ENCODE peak calls at places on chromosomes 7 and 10, in five cellular contexts. One of them, this sample, is unnamed.

GRCh38 chr7:19772858-19773337 is 519 bp downstream of the TMEM196 start:
- DNase-seq in glutamatergic neuron: peak
- DNase-seq in HFFc6: no peak
- DNase-seq in astrocyte of the cerebellum: peak
- DNase-seq in pancreas: peak
- DNase-seq in this sample: no peak

GRCh38 chr7:27110977-27111752 is 8.7 kb upstream of the HOXA2 start:
- DNase-seq in astrocyte of the cerebellum: peak
- DNase-seq in pancreas: no peak
- DNase-seq in HFFc6: no peak
- DNase-seq in glutamatergic neuron: no peak
- DNase-seq in this sample: no peak

GRCh38 chr10:113385021-113385975 is 167.6 kb upstream of the HABP2 start:
- DNase-seq in glutamatergic neuron: peak
- DNase-seq in HFFc6: peak
- DNase-seq in pancreas: peak
- DNase-seq in astrocyte of the cerebellum: peak
- DNase-seq in this sample: peak

GRCh38 chr7:104971290-104972071 is 42.5 kb upstream of the KMT2E start:
- DNase-seq in glutamatergic neuron: no peak
- DNase-seq in pancreas: no peak
- DNase-seq in astrocyte of the cerebellum: no peak
- DNase-seq in HFFc6: peak
- DNase-seq in this sample: no peak

GRCh38 chr10:30559118-30559684 is 70.4 kb downstream of the LYZL2 start:
- DNase-seq in pancreas: no peak
- DNase-seq in glutamatergic neuron: no peak
- DNase-seq in astrocyte of the cerebellum: no peak
- DNase-seq in HFFc6: no peak
- DNase-seq in this sample: no peak

GRCh38 chr7:103065666-103066065 is 8.9 kb downstream of the FBXL13 start:
- DNase-seq in HFFc6: no peak
- DNase-seq in astrocyte of the cerebellum: no peak
- DNase-seq in pancreas: no peak
- DNase-seq in glutamatergic neuron: peak
- DNase-seq in this sample: no peak

GRCh38 chr7:19932549-19933249 is 159.3 kb upstream of the TMEM196 start:
- DNase-seq in glutamatergic neuron: no peak
- DNase-seq in HFFc6: no peak
- DNase-seq in astrocyte of the cerebellum: no peak
- DNase-seq in pancreas: peak
- DNase-seq in this sample: no peak

GRCh38 chr7:118372530-118372929 is 148.0 kb downstream of the ANKRD7 start:
- DNase-seq in glutamatergic neuron: no peak
- DNase-seq in pancreas: no peak
- DNase-seq in astrocyte of the cerebellum: peak
- DNase-seq in HFFc6: no peak
- DNase-seq in this sample: no peak

GRCh38 chr7:30510124-30511074 is 5.8 kb upstream of the GGCT start:
- DNase-seq in glutamatergic neuron: peak
- DNase-seq in astrocyte of the cerebellum: peak
- DNase-seq in pancreas: no peak
- DNase-seq in HFFc6: peak
- DNase-seq in this sample: no peak

GRCh38 chr7:35802649-35803048 is 1.8 kb downstream of the SEPTIN7 start:
- DNase-seq in astrocyte of the cerebellum: no peak
- DNase-seq in HFFc6: no peak
- DNase-seq in pancreas: no peak
- DNase-seq in glutamatergic neuron: no peak
- DNase-seq in this sample: no peak

GRCh38 chr7:64618785-64619456 is 47.0 kb upstream of the ZNF107 start:
- DNase-seq in pancreas: no peak
- DNase-seq in glutamatergic neuron: no peak
- DNase-seq in astrocyte of the cerebellum: peak
- DNase-seq in HFFc6: peak
- DNase-seq in this sample: peak

GRCh38 chr10:114635101-114635500 is 23.0 kb downstream of the ABLIM1 start:
- DNase-seq in glutamatergic neuron: no peak
- DNase-seq in astrocyte of the cerebellum: no peak
- DNase-seq in HFFc6: no peak
- DNase-seq in pancreas: no peak
- DNase-seq in this sample: no peak

GRCh38 chr10:50271564-50272250 is 20.4 kb upstream of the ASAH2 start:
- DNase-seq in astrocyte of the cerebellum: no peak
- DNase-seq in pancreas: no peak
- DNase-seq in HFFc6: no peak
- DNase-seq in glutamatergic neuron: no peak
- DNase-seq in this sample: no peak

GRCh38 chr10:72563327-72563932 is 62.4 kb downstream of the MICU1 start:
- DNase-seq in astrocyte of the cerebellum: no peak
- DNase-seq in HFFc6: no peak
- DNase-seq in pancreas: no peak
- DNase-seq in glutamatergic neuron: no peak
- DNase-seq in this sample: no peak

GRCh38 chr10:25501912-25502311 is 327.1 kb downstream of the GPR158 start:
- DNase-seq in pancreas: no peak
- DNase-seq in astrocyte of the cerebellum: no peak
- DNase-seq in HFFc6: no peak
- DNase-seq in glutamatergic neuron: no peak
- DNase-seq in this sample: no peak

GRCh38 chr7:91248996-91249395 is 15.2 kb upstream of the FZD1 start:
- DNase-seq in pancreas: no peak
- DNase-seq in astrocyte of the cerebellum: no peak
- DNase-seq in HFFc6: no peak
- DNase-seq in glutamatergic neuron: no peak
- DNase-seq in this sample: no peak

GRCh38 chr10:12945709-12946359 is 55.7 kb downstream of the CCDC3 start:
- DNase-seq in HFFc6: no peak
- DNase-seq in glutamatergic neuron: no peak
- DNase-seq in pancreas: no peak
- DNase-seq in astrocyte of the cerebellum: no peak
- DNase-seq in this sample: no peak

GRCh38 chr7:18829518-18830252 is 287.8 kb downstream of the TWIST1 start:
- DNase-seq in pancreas: no peak
- DNase-seq in glutamatergic neuron: no peak
- DNase-seq in HFFc6: peak
- DNase-seq in astrocyte of the cerebellum: peak
- DNase-seq in this sample: no peak

GRCh38 chr7:54879776-54880175 is 120.8 kb upstream of the SEC61G start:
- DNase-seq in astrocyte of the cerebellum: no peak
- DNase-seq in pancreas: no peak
- DNase-seq in HFFc6: no peak
- DNase-seq in glutamatergic neuron: no peak
- DNase-seq in this sample: no peak

GRCh38 chr7:50664461-50664922 is 99.3 kb upstream of the DDC start:
- DNase-seq in astrocyte of the cerebellum: peak
- DNase-seq in glutamatergic neuron: no peak
- DNase-seq in pancreas: no peak
- DNase-seq in HFFc6: peak
- DNase-seq in this sample: no peak

GRCh38 chr7:117157121-117157870 is 165.6 kb downstream of the WNT2 start:
- DNase-seq in HFFc6: peak
- DNase-seq in astrocyte of the cerebellum: peak
- DNase-seq in pancreas: peak
- DNase-seq in glutamatergic neuron: no peak
- DNase-seq in this sample: peak

GRCh38 chr7:17934612-17935247 is 5.6 kb downstream of the SNX13 start:
- DNase-seq in pancreas: no peak
- DNase-seq in astrocyte of the cerebellum: no peak
- DNase-seq in glutamatergic neuron: no peak
- DNase-seq in HFFc6: no peak
- DNase-seq in this sample: no peak

GRCh38 chr10:61897671-61898434 is 3.6 kb upstream of the ARID5B start:
- DNase-seq in pancreas: peak
- DNase-seq in astrocyte of the cerebellum: no peak
- DNase-seq in glutamatergic neuron: no peak
- DNase-seq in HFFc6: peak
- DNase-seq in this sample: peak

GRCh38 chr7:128783143-128783799 is 7.7 kb upstream of the OPN1SW start:
- DNase-seq in pancreas: no peak
- DNase-seq in astrocyte of the cerebellum: peak
- DNase-seq in HFFc6: peak
- DNase-seq in glutamatergic neuron: no peak
- DNase-seq in this sample: peak
- TF ChIP-seq CTCF in pancreas: no peak
- TF ChIP-seq CTCF in astrocyte of the cerebellum: no peak
- TF ChIP-seq CTCF in HFFc6: no peak
- TF ChIP-seq CTCF in glutamatergic neuron: no peak
- TF ChIP-seq CTCF in this sample: no peak

DNA sequence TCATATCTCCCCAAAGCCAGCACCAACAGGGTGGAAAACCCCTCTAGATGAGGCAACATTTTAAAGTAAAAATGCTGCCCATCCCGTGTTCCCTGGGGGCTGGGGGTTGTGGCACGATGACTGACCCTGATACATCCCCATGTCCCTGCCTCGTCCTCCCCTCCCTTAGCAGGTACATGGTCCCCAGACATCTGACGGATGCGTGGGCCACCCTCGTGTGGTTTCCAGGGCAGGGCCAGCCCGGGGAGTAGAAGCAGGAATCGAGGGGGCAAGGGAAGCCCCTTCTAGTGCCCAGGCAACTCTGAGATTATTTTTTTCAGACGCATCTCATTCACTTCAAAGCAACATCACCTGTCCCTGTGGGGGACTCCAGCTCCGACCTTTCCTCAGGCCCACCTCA is 3.5 kb downstream of the TMEM130 start:
- DNase-seq in HFFc6: no peak
- DNase-seq in astrocyte of the cerebellum: no peak
- DNase-seq in pancreas: no peak
- DNase-seq in glutamatergic neuron: no peak
- DNase-seq in this sample: no peak
- TF ChIP-seq CTCF in HFFc6: no peak
- TF ChIP-seq CTCF in astrocyte of the cerebellum: no peak
- TF ChIP-seq CTCF in pancreas: no peak
- TF ChIP-seq CTCF in glutamatergic neuron: no peak
- TF ChIP-seq CTCF in this sample: no peak

GRCh38 chr10:123170961-123171360 is 16.8 kb downstream of the BUB3 start:
- DNase-seq in glutamatergic neuron: no peak
- DNase-seq in HFFc6: no peak
- DNase-seq in astrocyte of the cerebellum: no peak
- DNase-seq in pancreas: no peak
- DNase-seq in this sample: no peak

GRCh38 chr10:123160311-123160980 is 6.2 kb downstream of the BUB3 start:
- DNase-seq in pancreas: no peak
- DNase-seq in HFFc6: no peak
- DNase-seq in glutamatergic neuron: no peak
- DNase-seq in astrocyte of the cerebellum: no peak
- DNase-seq in this sample: no peak

GRCh38 chr10:123166618-123167017 is 12.4 kb downstream of the BUB3 start:
- DNase-seq in glutamatergic neuron: no peak
- DNase-seq in HFFc6: no peak
- DNase-seq in pancreas: no peak
- DNase-seq in astrocyte of the cerebellum: no peak
- DNase-seq in this sample: no peak

DNA sequence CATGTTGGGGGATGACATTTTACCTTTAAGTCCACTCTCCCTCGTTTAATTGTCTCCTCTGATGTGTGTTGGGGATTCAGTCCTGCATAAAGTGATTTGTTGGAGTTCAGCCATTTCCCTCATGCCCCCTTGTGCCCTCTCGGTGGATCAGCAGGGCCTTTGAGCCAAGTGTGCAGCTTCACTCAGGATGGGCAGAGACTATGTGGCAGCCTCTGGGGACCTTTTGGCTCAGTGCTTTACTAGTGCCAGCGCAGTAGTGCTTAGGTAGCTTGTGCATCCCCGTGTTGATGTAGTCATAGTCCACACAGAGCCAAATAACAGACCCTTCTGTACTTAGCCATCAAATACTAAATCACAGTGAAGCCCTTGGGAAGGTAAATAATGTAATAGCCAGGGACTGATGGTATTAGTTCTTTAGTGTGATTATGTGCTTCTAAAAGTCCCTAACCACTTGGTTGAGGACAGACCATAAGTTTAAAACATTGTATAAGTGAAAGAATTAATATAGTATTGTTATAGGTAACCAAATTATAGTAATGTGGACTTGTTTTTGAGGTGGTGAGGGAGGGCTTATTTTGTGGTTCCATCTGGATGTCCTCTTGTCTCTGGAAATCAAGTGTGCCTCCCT is 11.4 kb downstream of the BUB3 start:
- DNase-seq in astrocyte of the cerebellum: no peak
- DNase-seq in pancreas: no peak
- DNase-seq in HFFc6: no peak
- DNase-seq in glutamatergic neuron: no peak
- DNase-seq in this sample: no peak
- TF ChIP-seq CTCF in astrocyte of the cerebellum: peak
- TF ChIP-seq CTCF in pancreas: no peak
- TF ChIP-seq CTCF in HFFc6: peak
- TF ChIP-seq CTCF in glutamatergic neuron: no peak
- TF ChIP-seq CTCF in this sample: no peak

DNA sequence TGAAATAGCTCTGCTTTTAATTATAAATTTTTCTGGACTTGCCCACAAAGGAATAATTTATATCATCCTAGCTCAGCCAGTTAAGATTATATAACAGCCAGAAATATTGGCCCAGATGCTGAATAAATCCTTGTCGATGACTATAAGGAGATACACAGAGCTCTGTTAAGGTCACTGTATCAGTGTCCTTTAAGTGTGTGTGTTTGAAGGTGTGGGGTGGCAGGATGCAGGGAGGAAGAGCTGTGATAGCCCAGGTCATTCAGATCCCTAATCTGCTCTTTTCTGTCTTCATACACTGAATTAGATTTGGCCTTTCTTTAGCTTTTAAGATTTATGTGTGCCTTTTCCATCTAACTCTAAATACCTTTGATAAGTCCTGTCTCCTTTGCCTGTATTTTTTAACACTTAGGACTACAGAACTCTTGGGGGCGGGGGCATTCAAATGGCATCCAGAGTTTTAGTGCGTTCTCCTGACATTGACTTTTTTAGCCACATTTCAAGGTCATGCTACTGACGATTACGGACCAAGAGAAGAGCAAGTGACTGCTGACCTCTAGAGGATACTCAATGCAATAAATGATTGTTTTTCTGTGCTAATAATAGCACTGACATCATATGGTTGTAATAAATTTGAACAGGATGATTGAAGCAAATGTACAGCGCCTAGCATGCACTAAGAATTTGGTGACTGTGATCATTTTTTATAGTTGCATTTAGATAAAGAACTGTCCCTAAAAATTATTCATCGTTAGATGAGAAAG is 172.3 kb downstream of the CACNB2 start:
- DNase-seq in HFFc6: peak
- DNase-seq in astrocyte of the cerebellum: peak
- DNase-seq in glutamatergic neuron: no peak
- DNase-seq in pancreas: no peak
- DNase-seq in this sample: no peak
- TF ChIP-seq CTCF in HFFc6: peak
- TF ChIP-seq CTCF in astrocyte of the cerebellum: peak
- TF ChIP-seq CTCF in glutamatergic neuron: no peak
- TF ChIP-seq CTCF in pancreas: peak
- TF ChIP-seq CTCF in this sample: no peak